ENCODE peak calls at places on chromosomes 3 and 15, in ten cellular contexts. One of them, this sample, is unnamed.
A peak's percentile ranks its signal among the peaks of the same experiment; 100 is the strongest.

GRCh38 chr3:57063027-57063426 is 2.6 kb downstream of the SPATA12 start:
- DNase-seq in hepatocyte: no peak
- DNase-seq in GM23338: no peak
- DNase-seq in AG04450: no peak
- DNase-seq in HFF-Myc: no peak
- DNase-seq in GM12878: no peak
- DNase-seq in transverse colon: no peak
- DNase-seq in astrocyte of the spinal cord: no peak
- DNase-seq in mucosa of descending colon: no peak
- DNase-seq in GM06990: no peak
- DNase-seq in this sample: no peak

GRCh38 chr3:194537732-194538247 is 51.0 kb upstream of the ATP13A3 start:
- DNase-seq in hepatocyte: no peak
- DNase-seq in AG04450: no peak
- DNase-seq in mucosa of descending colon: no peak
- DNase-seq in astrocyte of the spinal cord: peak; percentile 76
- DNase-seq in GM12878: no peak
- DNase-seq in HFF-Myc: peak; percentile 64
- DNase-seq in transverse colon: peak; percentile 23
- DNase-seq in GM06990: no peak
- DNase-seq in GM23338: no peak
- DNase-seq in this sample: no peak

GRCh38 chr3:31161889-31162288 is 267.4 kb upstream of the GADL1 start:
- DNase-seq in mucosa of descending colon: no peak
- DNase-seq in GM06990: no peak
- DNase-seq in AG04450: no peak
- DNase-seq in astrocyte of the spinal cord: peak; percentile 51
- DNase-seq in transverse colon: no peak
- DNase-seq in hepatocyte: no peak
- DNase-seq in GM12878: no peak
- DNase-seq in HFF-Myc: no peak
- DNase-seq in GM23338: no peak
- DNase-seq in this sample: no peak

GRCh38 chr3:62604301-62604700 is 231.0 kb upstream of the FEZF2 start:
- DNase-seq in GM06990: no peak
- DNase-seq in HFF-Myc: peak; percentile 44
- DNase-seq in GM23338: no peak
- DNase-seq in GM12878: no peak
- DNase-seq in mucosa of descending colon: no peak
- DNase-seq in AG04450: no peak
- DNase-seq in hepatocyte: no peak
- DNase-seq in astrocyte of the spinal cord: peak; percentile 88
- DNase-seq in transverse colon: no peak
- DNase-seq in this sample: no peak

GRCh38 chr15:98727115-98728040 is 79.0 kb downstream of the IGF1R start:
- DNase-seq in GM23338: peak; percentile 90
- DNase-seq in astrocyte of the spinal cord: peak; percentile 97
- DNase-seq in GM06990: no peak
- DNase-seq in AG04450: peak; percentile 79
- DNase-seq in HFF-Myc: peak; percentile 62
- DNase-seq in GM12878: no peak
- DNase-seq in transverse colon: peak; percentile 89
- DNase-seq in hepatocyte: peak; percentile 95
- DNase-seq in mucosa of descending colon: peak; percentile 86
- DNase-seq in this sample: no peak

GRCh38 chr15:62569460-62570404 is 404.6 kb upstream of the C2CD4B start:
- DNase-seq in GM06990: no peak
- DNase-seq in hepatocyte: peak; percentile 80
- DNase-seq in mucosa of descending colon: peak; percentile 89
- DNase-seq in astrocyte of the spinal cord: peak; percentile 76
- DNase-seq in HFF-Myc: peak; percentile 50
- DNase-seq in GM23338: no peak
- DNase-seq in transverse colon: peak; percentile 91
- DNase-seq in GM12878: no peak
- DNase-seq in AG04450: peak; percentile 91
- DNase-seq in this sample: no peak

GRCh38 chr3:29679967-29680366 is 399.1 kb downstream of the RBMS3 start:
- DNase-seq in GM12878: no peak
- DNase-seq in astrocyte of the spinal cord: no peak
- DNase-seq in GM06990: no peak
- DNase-seq in GM23338: no peak
- DNase-seq in HFF-Myc: no peak
- DNase-seq in hepatocyte: no peak
- DNase-seq in transverse colon: no peak
- DNase-seq in mucosa of descending colon: no peak
- DNase-seq in AG04450: no peak
- DNase-seq in this sample: no peak

GRCh38 chr3:52436500-52437106 is 8.3 kb downstream of the SEMA3G start:
- DNase-seq in astrocyte of the spinal cord: no peak
- DNase-seq in hepatocyte: peak; percentile 31
- DNase-seq in mucosa of descending colon: no peak
- DNase-seq in GM12878: no peak
- DNase-seq in transverse colon: no peak
- DNase-seq in GM23338: no peak
- DNase-seq in AG04450: peak; percentile 32
- DNase-seq in GM06990: no peak
- DNase-seq in HFF-Myc: no peak
- DNase-seq in this sample: no peak

GRCh38 chr3:152785051-152785450 is 49.9 kb upstream of the P2RY1 start:
- DNase-seq in hepatocyte: no peak
- DNase-seq in GM06990: no peak
- DNase-seq in HFF-Myc: no peak
- DNase-seq in mucosa of descending colon: no peak
- DNase-seq in AG04450: no peak
- DNase-seq in transverse colon: no peak
- DNase-seq in astrocyte of the spinal cord: no peak
- DNase-seq in GM23338: no peak
- DNase-seq in GM12878: no peak
- DNase-seq in this sample: no peak

GRCh38 chr15:70401709-70402108 is 304.0 kb upstream of the TLE3 start:
- DNase-seq in GM12878: no peak
- DNase-seq in astrocyte of the spinal cord: no peak
- DNase-seq in mucosa of descending colon: no peak
- DNase-seq in GM06990: no peak
- DNase-seq in GM23338: no peak
- DNase-seq in AG04450: no peak
- DNase-seq in HFF-Myc: no peak
- DNase-seq in transverse colon: no peak
- DNase-seq in hepatocyte: no peak
- DNase-seq in this sample: no peak

GRCh38 chr15:70566047-70566835 is 197.1 kb downstream of the UACA start:
- DNase-seq in AG04450: no peak
- DNase-seq in transverse colon: no peak
- DNase-seq in GM12878: no peak
- DNase-seq in HFF-Myc: no peak
- DNase-seq in hepatocyte: peak; percentile 48
- DNase-seq in GM23338: peak; percentile 68
- DNase-seq in GM06990: no peak
- DNase-seq in mucosa of descending colon: no peak
- DNase-seq in astrocyte of the spinal cord: peak; percentile 26
- DNase-seq in this sample: no peak

GRCh38 chr3:188185717-188186236 is 31.8 kb downstream of the LPP start:
- DNase-seq in GM12878: no peak
- DNase-seq in hepatocyte: no peak
- DNase-seq in GM06990: no peak
- DNase-seq in HFF-Myc: no peak
- DNase-seq in GM23338: no peak
- DNase-seq in mucosa of descending colon: no peak
- DNase-seq in AG04450: no peak
- DNase-seq in astrocyte of the spinal cord: peak; percentile 42
- DNase-seq in transverse colon: peak; percentile 62
- DNase-seq in this sample: no peak

GRCh38 chr15:59191855-59192237 is 14.8 kb upstream of the LDHAL6B start:
- DNase-seq in mucosa of descending colon: no peak
- DNase-seq in astrocyte of the spinal cord: peak; percentile 83
- DNase-seq in transverse colon: no peak
- DNase-seq in GM23338: no peak
- DNase-seq in HFF-Myc: peak; percentile 87
- DNase-seq in GM06990: no peak
- DNase-seq in hepatocyte: peak; percentile 65
- DNase-seq in GM12878: no peak
- DNase-seq in AG04450: peak; percentile 83
- DNase-seq in this sample: no peak

GRCh38 chr3:183664913-183665381 is 29.5 kb downstream of the KLHL24 start:
- DNase-seq in AG04450: peak; percentile 78
- DNase-seq in GM23338: no peak
- DNase-seq in hepatocyte: no peak
- DNase-seq in transverse colon: no peak
- DNase-seq in mucosa of descending colon: no peak
- DNase-seq in HFF-Myc: peak; percentile 49
- DNase-seq in GM06990: no peak
- DNase-seq in astrocyte of the spinal cord: peak; percentile 97
- DNase-seq in GM12878: no peak
- DNase-seq in this sample: no peak

DNA sequence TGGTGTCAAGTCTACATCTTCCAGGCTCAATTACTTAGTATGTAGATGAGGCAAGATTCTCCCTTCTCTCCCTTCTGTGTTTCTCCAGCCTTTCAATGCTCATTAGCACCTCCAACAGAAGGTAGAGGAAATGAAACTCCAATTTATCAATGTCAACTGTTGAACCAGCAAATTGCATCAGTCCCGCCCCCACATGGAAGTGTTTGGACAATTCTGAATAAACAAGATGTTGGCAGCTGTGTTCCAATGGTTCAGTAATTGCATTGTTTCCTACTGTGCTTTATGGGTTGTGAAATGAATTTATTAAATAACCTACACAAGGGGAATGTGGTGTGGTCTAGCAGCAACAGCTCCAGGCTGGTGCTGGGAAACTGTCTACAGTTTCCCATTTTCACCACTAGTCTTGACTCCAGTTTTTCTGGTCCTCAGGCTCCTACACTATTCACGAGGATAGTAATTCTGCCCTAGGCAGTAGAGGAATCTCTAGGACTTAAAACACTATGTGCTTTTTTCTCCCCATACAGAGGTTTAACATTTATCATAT is 91.9 kb downstream of the MB21D2 start:
- DNase-seq in mucosa of descending colon: no peak
- DNase-seq in GM23338: no peak
- DNase-seq in astrocyte of the spinal cord: no peak
- DNase-seq in GM12878: no peak
- DNase-seq in transverse colon: peak; percentile 9
- DNase-seq in GM06990: peak; percentile 70
- DNase-seq in AG04450: no peak
- DNase-seq in HFF-Myc: no peak
- DNase-seq in hepatocyte: no peak
- DNase-seq in this sample: no peak
- TF ChIP-seq CTCF in mucosa of descending colon: no peak
- TF ChIP-seq CTCF in GM23338: no peak
- TF ChIP-seq CTCF in astrocyte of the spinal cord: no peak
- TF ChIP-seq CTCF in GM12878: no peak
- TF ChIP-seq CTCF in transverse colon: no peak
- TF ChIP-seq CTCF in GM06990: no peak
- TF ChIP-seq CTCF in AG04450: peak; percentile 35
- TF ChIP-seq CTCF in HFF-Myc: no peak
- TF ChIP-seq CTCF in hepatocyte: no peak
- TF ChIP-seq CTCF in this sample: peak; percentile 29

GRCh38 chr15:100597862-100598261 is 4.1 kb downstream of the LINS1 start:
- DNase-seq in GM12878: no peak
- DNase-seq in AG04450: no peak
- DNase-seq in GM23338: no peak
- DNase-seq in GM06990: no peak
- DNase-seq in hepatocyte: no peak
- DNase-seq in HFF-Myc: no peak
- DNase-seq in mucosa of descending colon: no peak
- DNase-seq in transverse colon: no peak
- DNase-seq in astrocyte of the spinal cord: no peak
- DNase-seq in this sample: no peak
- H3K4me3 ChIP-seq in GM12878: peak overlapping the region; percentile 42
- H3K4me3 ChIP-seq in AG04450: no peak overlapping the region
- H3K4me3 ChIP-seq in GM23338: no peak overlapping the region
- H3K4me3 ChIP-seq in GM06990: no peak overlapping the region
- H3K4me3 ChIP-seq in hepatocyte: no peak overlapping the region
- H3K4me3 ChIP-seq in HFF-Myc: no peak overlapping the region
- H3K4me3 ChIP-seq in mucosa of descending colon: no peak overlapping the region
- H3K4me3 ChIP-seq in transverse colon: no peak overlapping the region
- H3K4me3 ChIP-seq in astrocyte of the spinal cord: no peak overlapping the region
- H3K4me3 ChIP-seq in this sample: no peak overlapping the region

DNA sequence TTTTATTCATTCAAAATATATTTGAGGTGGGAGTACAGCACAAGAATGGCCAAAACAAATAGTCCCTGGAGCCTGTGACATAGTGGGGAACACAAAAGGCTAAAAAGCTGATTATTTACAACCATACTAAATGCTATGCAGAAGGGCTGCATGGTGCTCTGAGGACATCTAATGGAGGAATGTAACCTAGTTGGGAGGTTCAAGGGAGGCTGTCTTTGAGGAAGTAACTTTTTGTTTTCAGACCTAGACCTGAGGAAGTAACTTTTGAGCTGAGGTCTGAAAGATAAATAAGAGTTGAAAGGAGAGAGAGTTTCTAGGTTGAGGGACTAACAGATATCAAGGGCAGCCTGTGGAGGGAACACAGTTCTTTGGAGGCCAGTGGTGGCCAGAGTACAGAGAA is 34.8 kb upstream of the RASA2 start:
- DNase-seq in astrocyte of the spinal cord: peak; percentile 80
- DNase-seq in AG04450: no peak
- DNase-seq in transverse colon: no peak
- DNase-seq in hepatocyte: peak; percentile 66
- DNase-seq in HFF-Myc: no peak
- DNase-seq in GM06990: no peak
- DNase-seq in GM12878: peak; percentile 80
- DNase-seq in mucosa of descending colon: no peak
- DNase-seq in GM23338: peak; percentile 69
- DNase-seq in this sample: peak; percentile 75
- TF ChIP-seq CTCF in astrocyte of the spinal cord: peak; percentile 86
- TF ChIP-seq CTCF in AG04450: peak; percentile 82
- TF ChIP-seq CTCF in transverse colon: peak; percentile 55
- TF ChIP-seq CTCF in hepatocyte: peak; percentile 70
- TF ChIP-seq CTCF in HFF-Myc: peak; percentile 58
- TF ChIP-seq CTCF in GM06990: peak; percentile 76
- TF ChIP-seq CTCF in GM12878: peak; percentile 75
- TF ChIP-seq CTCF in mucosa of descending colon: peak; percentile 15
- TF ChIP-seq CTCF in GM23338: peak; percentile 90
- TF ChIP-seq CTCF in this sample: peak; percentile 78

DNA sequence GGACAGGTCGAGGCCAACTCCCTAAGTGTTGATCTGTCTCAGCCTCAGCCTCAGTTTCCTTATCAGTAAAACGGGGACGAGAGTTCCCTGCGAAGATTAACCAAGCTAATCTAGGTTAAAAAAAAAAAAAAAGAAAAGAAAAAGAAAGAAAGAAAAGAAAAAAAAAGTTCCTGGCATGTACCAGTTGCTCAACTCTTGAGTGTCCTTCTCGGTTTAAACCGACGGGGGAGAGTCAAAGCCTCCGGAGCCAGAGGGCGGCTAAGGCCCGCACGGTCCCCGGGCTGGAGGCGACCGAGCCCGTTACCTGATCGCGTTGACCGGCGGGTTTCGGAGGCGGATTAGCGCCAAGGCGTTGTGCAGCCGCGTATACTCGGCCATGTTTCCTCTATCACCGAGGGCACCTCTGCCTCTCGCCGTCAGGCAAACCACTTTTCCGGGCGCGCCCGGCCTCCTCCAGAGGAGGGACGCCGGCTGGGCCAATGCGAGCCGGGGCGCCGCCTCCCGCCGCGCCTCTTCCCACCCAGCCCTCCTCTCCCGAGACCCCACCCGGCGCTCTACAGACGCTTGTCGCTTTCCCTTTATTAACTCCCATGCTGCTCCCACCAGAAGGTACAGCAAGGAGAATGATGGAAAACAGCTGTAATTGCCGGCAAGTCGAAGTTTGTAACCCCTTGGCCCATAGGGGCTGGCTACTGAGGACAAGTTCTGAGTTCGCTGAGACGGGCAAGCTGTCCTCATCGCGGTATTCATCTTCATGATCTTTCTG is at the start of gene EHHADH:
- DNase-seq in astrocyte of the spinal cord: peak; percentile 65
- DNase-seq in HFF-Myc: peak; percentile 9
- DNase-seq in GM06990: peak; percentile 32
- DNase-seq in mucosa of descending colon: peak; percentile 88
- DNase-seq in GM12878: no peak
- DNase-seq in transverse colon: peak; percentile 85
- DNase-seq in hepatocyte: peak; percentile 82
- DNase-seq in GM23338: peak; percentile 66
- DNase-seq in AG04450: no peak
- DNase-seq in this sample: peak; percentile 8
- H3K4me3 ChIP-seq in astrocyte of the spinal cord: peak within 1 kb of the TSS; percentile 70
- H3K4me3 ChIP-seq in HFF-Myc: peak within 1 kb of the TSS; percentile 56
- H3K4me3 ChIP-seq in GM06990: peak within 1 kb of the TSS; percentile 66
- H3K4me3 ChIP-seq in mucosa of descending colon: peak within 1 kb of the TSS; percentile 69
- H3K4me3 ChIP-seq in GM12878: peak within 1 kb of the TSS; percentile 92
- H3K4me3 ChIP-seq in transverse colon: peak within 1 kb of the TSS; percentile 61
- H3K4me3 ChIP-seq in hepatocyte: peak within 1 kb of the TSS; percentile 68
- H3K4me3 ChIP-seq in GM23338: peak within 1 kb of the TSS; percentile 68
- H3K4me3 ChIP-seq in AG04450: peak within 1 kb of the TSS; percentile 72
- H3K4me3 ChIP-seq in this sample: peak within 1 kb of the TSS; percentile 63

This sample was measured in GM12864.